ENCODE peak calls at places on chromosomes 5 and 9, in nine cellular contexts. D, W, G, A, O, V, J, H and T are unnamed samples.

GRCh38 chr9:79572891-79573696 is 1.3 kb downstream of the TLE4 start:
- DNase-seq in D (peak; percentile 62), J (peak; percentile 70), A (peak; percentile 54), V (peak; percentile 33), O (no peak), G (peak; percentile 91), W (no peak), H (peak; percentile 49), T (no peak)

GRCh38 chr9:14352549-14352948 is 38.6 kb upstream of the NFIB start:
- DNase-seq in A (no peak), V (no peak), G (no peak), J (no peak), W (no peak), H (no peak), D (peak; percentile 49), O (no peak), T (no peak)

GRCh38 chr5:159304961-159305595 is 25.2 kb downstream of the IL12B start:
- DNase-seq in H (no peak), D (no peak), J (no peak), A (no peak), O (no peak), G (peak; percentile 76), V (peak; percentile 73), W (no peak), T (no peak)

GRCh38 chr5:173383711-173384110 is 55.5 kb upstream of the STC2 start:
- DNase-seq in W (no peak), A (no peak), O (no peak), H (no peak), G (no peak), J (no peak), D (no peak), V (no peak), T (no peak)

GRCh38 chr9:135512904-135513303 is 8.3 kb upstream of the LCN1 start:
- DNase-seq in A (no peak), V (no peak), W (no peak), O (no peak), D (no peak), H (peak; percentile 12), J (peak; percentile 37), G (peak; percentile 73), T (no peak)

GRCh38 chr5:14995229-14995628 is 123.7 kb upstream of the ANKH start:
- DNase-seq in W (no peak), J (no peak), G (no peak), A (no peak), V (no peak), D (no peak), O (no peak), H (no peak), T (no peak)

GRCh38 chr9:108897324-108898096 is 35.4 kb downstream of the ACTL7A start:
- DNase-seq in A (no peak), W (no peak), V (no peak), D (no peak), J (no peak), G (no peak), H (no peak), O (no peak), T (no peak)

GRCh38 chr5:56693220-56693579 is 122.1 kb upstream of the MAP3K1 start:
- DNase-seq in G (no peak), V (no peak), D (no peak), O (no peak), W (no peak), J (no peak), A (no peak), H (no peak), T (no peak)

GRCh38 chr5:10726179-10726912 is 34.7 kb downstream of the DAP start:
- DNase-seq in W (no peak), O (no peak), V (no peak), G (no peak), D (no peak), J (no peak), H (no peak), A (no peak), T (no peak)

GRCh38 chr5:74673011-74673790 is 11.8 kb upstream of the HEXB start:
- DNase-seq in D (peak; percentile 44), O (no peak), A (no peak), W (peak; percentile 24), G (no peak), J (no peak), V (peak; percentile 56), H (peak; percentile 52), T (no peak)

GRCh38 chr9:37923796-37924430 is 20.0 kb upstream of the SLC25A51 start:
- DNase-seq in G (no peak), D (no peak), H (no peak), W (no peak), J (no peak), A (no peak), O (no peak), V (no peak), T (no peak)

GRCh38 chr5:116360008-116360853 is 214.4 kb downstream of the SEMA6A start:
- DNase-seq in V (no peak), H (peak; percentile 75), D (peak; percentile 34), W (no peak), O (no peak), A (no peak), J (no peak), G (no peak), T (no peak)

GRCh38 chr5:67050125-67050524 is 146.5 kb downstream of the CD180 start:
- DNase-seq in W (no peak), O (no peak), D (no peak), J (no peak), A (no peak), V (peak; percentile 32), G (no peak), H (no peak), T (no peak)

GRCh38 chr5:104172976-104173375 is 610.4 kb upstream of the NUDT12 start:
- DNase-seq in D (no peak), A (no peak), G (no peak), V (no peak), J (no peak), W (no peak), H (no peak), O (no peak), T (no peak)

GRCh38 chr5:60972225-60972624 is 27.2 kb downstream of the NDUFAF2 start:
- DNase-seq in O (no peak), H (no peak), D (no peak), V (peak; percentile 29), G (no peak), J (no peak), W (no peak), A (no peak), T (no peak)

GRCh38 chr5:129094924-129095797 is 612 bp downstream of the ISOC1 start:
- DNase-seq in O (peak; percentile 16), J (peak; percentile 96), D (peak; percentile 73), G (peak; percentile 77), A (peak; percentile 68), V (peak; percentile 28), H (peak; percentile 55), W (no peak), T (no peak)

GRCh38 chr5:126561908-126562307 is 33.1 kb downstream of the ALDH7A1 start:
- DNase-seq in H (no peak), V (no peak), A (no peak), D (no peak), W (no peak), G (no peak), J (no peak), O (no peak), T (no peak)
- TF ChIP-seq CTCF in H (no peak), V (no peak), A (no peak), D (no peak), W (no peak), G (no peak), J (no peak), O (no peak), T (no peak)

GRCh38 chr9:83323148-83323547 is 215.1 kb downstream of the FRMD3 start:
- DNase-seq in A (no peak), D (no peak), O (no peak), H (no peak), W (no peak), J (no peak), G (no peak), V (no peak), T (no peak)

GRCh38 chr9:83327750-83328622 is 210.2 kb downstream of the FRMD3 start:
- DNase-seq in G (no peak), W (no peak), J (no peak), A (no peak), H (no peak), O (no peak), V (no peak), D (peak; percentile 62), T (no peak)

GRCh38 chr9:83322438-83322837 is 215.8 kb downstream of the FRMD3 start:
- DNase-seq in J (no peak), O (no peak), A (no peak), H (no peak), G (no peak), W (no peak), D (no peak), V (no peak), T (peak; percentile 13)

GRCh38 chr9:83330207-83331196 is 207.7 kb downstream of the FRMD3 start:
- DNase-seq in D (no peak), O (no peak), V (no peak), J (no peak), W (no peak), H (no peak), A (no peak), G (no peak), T (no peak)

DNA sequence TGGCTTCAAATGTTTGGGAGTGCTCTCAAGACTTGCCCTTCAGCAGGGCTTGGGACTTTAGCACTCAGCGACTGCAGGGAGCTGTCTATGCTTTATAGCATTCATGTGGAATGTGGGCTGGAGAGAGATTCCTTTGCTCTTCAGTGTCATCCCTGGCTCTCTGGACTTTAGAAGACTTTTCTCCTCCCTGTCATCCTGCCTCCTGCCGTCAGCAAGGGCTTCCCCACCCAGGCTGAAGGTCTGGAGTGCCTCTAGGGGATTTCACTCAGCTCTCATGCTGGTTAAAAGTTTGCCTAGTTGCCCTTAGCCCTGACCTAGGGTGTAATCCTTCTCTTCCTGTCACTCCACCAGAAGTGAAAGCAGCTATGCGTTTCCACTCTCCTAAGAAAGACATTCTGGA is 210.9 kb downstream of the FRMD3 start:
- DNase-seq in J (no peak), V (no peak), D (peak; percentile 55), G (no peak), O (no peak), A (no peak), W (no peak), H (no peak), T (no peak)
- TF ChIP-seq CTCF in J (no peak), V (no peak), D (no peak), G (no peak), O (no peak), A (no peak), W (no peak), H (no peak), T (peak; percentile 10)

DNA sequence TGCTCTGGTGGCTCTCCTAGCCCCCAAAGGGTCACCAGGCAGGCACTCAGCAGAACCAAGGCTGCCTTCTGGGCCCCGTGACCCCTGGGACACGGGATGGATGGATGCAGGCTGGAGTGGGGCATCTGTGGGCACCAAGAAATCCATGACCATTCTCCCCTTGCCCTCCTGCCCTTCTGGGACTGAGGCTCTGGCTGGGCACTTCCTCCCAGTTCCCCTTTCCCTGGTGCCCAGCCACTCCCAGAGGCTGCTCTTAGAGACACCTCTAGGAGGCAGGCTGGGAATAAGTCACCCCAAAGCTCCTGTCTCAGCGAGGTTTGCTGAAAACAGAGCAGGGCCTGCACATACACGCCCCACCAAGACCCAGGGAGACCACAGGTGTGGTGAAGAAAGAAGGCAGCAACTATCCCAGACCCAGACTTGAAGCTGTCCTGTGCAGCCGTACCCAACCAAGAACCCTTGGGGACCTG is 943 bp downstream of the STING1 start:
- DNase-seq in O (no peak), G (peak; percentile 84), A (peak; percentile 22), D (peak; percentile 31), J (no peak), W (no peak), V (peak; percentile 77), H (no peak), T (no peak)
- TF ChIP-seq CTCF in O (peak; percentile 30), G (peak; percentile 39), A (no peak), D (peak; percentile 40), J (no peak), W (no peak), V (peak; percentile 37), H (no peak), T (peak; percentile 47)

GRCh38 chr5:141952030-141952429 is 6.0 kb downstream of the PCDH12 start:
- DNase-seq in A (no peak), O (no peak), G (no peak), J (no peak), V (no peak), H (no peak), W (no peak), D (no peak), T (no peak)
- TF ChIP-seq CTCF in A (no peak), O (no peak), G (no peak), J (no peak), V (no peak), H (no peak), W (no peak), D (no peak), T (no peak)